ENCODE peak calls at places on chromosomes 4 and X, in five cellular contexts. Y, K, Q, T and B are unnamed samples.

GRCh38 chrX:137195991-137196390 is 162.2 kb upstream of the GPR101 start:
- DNase-seq in Y (no peak), K (peak; percentile 0), Q (peak; percentile 18), T (no peak), B (peak; percentile 43)

GRCh38 chrX:153689654-153690465 is 2.1 kb downstream of the SLC6A8 start:
- DNase-seq in Y (peak; percentile 56), K (no peak), Q (no peak), T (no peak), B (no peak)

GRCh38 chr4:76373919-76374552 is 46.9 kb downstream of the CCDC158 start:
- DNase-seq in Y (no peak), K (peak; percentile 33), Q (no peak), T (no peak), B (peak; percentile 18)

GRCh38 chr4:152563209-152563608 is 27.3 kb upstream of the FBXW7 start:
- DNase-seq in Y (no peak), K (no peak), Q (no peak), T (no peak), B (no peak)

GRCh38 chr4:6749340-6750171 is 33.0 kb upstream of the KIAA0232 start:
- DNase-seq in Y (peak; percentile 56), K (peak; percentile 16), Q (peak; percentile 90), T (no peak), B (peak; percentile 55)

GRCh38 chr4:8385106-8385505 is 55.4 kb downstream of the ACOX3 start:
- DNase-seq in Y (no peak), K (no peak), Q (no peak), T (no peak), B (no peak)

GRCh38 chr4:136650541-136651277 is 881.6 kb downstream of the PCDH18 start:
- DNase-seq in Y (no peak), K (peak; percentile 84), Q (no peak), T (no peak), B (peak; percentile 31)

GRCh38 chrX:114924846-114925245 is 92.6 kb downstream of the IL13RA2 start:
- DNase-seq in Y (no peak), K (peak; percentile 73), Q (peak; percentile 25), T (no peak), B (peak; percentile 76)

GRCh38 chr4:95181446-95182306 is 367.1 kb downstream of the UNC5C start:
- DNase-seq in Y (peak; percentile 54), K (peak; percentile 69), Q (peak; percentile 60), T (peak; percentile 84), B (no peak)

GRCh38 chrX:40174594-40175415 is 77.0 kb upstream of the BCOR start:
- DNase-seq in Y (no peak), K (peak; percentile 68), Q (peak; percentile 49), T (peak; percentile 86), B (peak; percentile 66)

GRCh38 chr4:126595643-126596042 is 1037.1 kb upstream of the INTU start:
- DNase-seq in Y (no peak), K (no peak), Q (no peak), T (no peak), B (no peak)

GRCh38 chrX:10939384-10939783 is 171.7 kb upstream of the HCCS start:
- DNase-seq in Y (no peak), K (peak; percentile 38), Q (peak; percentile 11), T (no peak), B (no peak)

GRCh38 chrX:49019599-49020249 is 17.7 kb upstream of the GRIPAP1 start:
- DNase-seq in Y (no peak), K (no peak), Q (no peak), T (no peak), B (peak; percentile 21)

GRCh38 chr4:185019451-185020292 is 1.4 kb downstream of the HELT start:
- DNase-seq in Y (no peak), K (no peak), Q (no peak), T (peak; percentile 69), B (no peak)

GRCh38 chr4:134777626-134778025 is 576.0 kb upstream of the PABPC4L start:
- DNase-seq in Y (no peak), K (peak; percentile 6), Q (no peak), T (no peak), B (peak; percentile 3)